ENCODE peak calls at places on chromosomes 3 and 15, in five cellular contexts. One of them, this sample, is unnamed.

GRCh38 chr15:76431936-76432335 is 95.4 kb downstream of the ISL2 start:
- DNase-seq in aorta: no peak
- DNase-seq in Panc1: no peak
- DNase-seq in IMR-90: peak
- DNase-seq in Calu3: no peak
- DNase-seq in this sample: no peak

GRCh38 chr3:52533623-52534280 is at the start of gene NT5DC2:
- DNase-seq in aorta: peak
- DNase-seq in Panc1: no peak
- DNase-seq in IMR-90: peak
- DNase-seq in Calu3: peak
- DNase-seq in this sample: peak

GRCh38 chr15:101255615-101256350 is 3.9 kb upstream of the CHSY1 start:
- DNase-seq in aorta: no peak
- DNase-seq in Panc1: no peak
- DNase-seq in IMR-90: peak
- DNase-seq in Calu3: no peak
- DNase-seq in this sample: no peak

GRCh38 chr15:52136471-52136993 is 24.0 kb upstream of the BCL2L10 start:
- DNase-seq in aorta: no peak
- DNase-seq in Panc1: no peak
- DNase-seq in IMR-90: peak
- DNase-seq in Calu3: no peak
- DNase-seq in this sample: no peak

GRCh38 chr3:179828738-179829137 is 175.9 kb downstream of the USP13 start:
- DNase-seq in aorta: no peak
- DNase-seq in Panc1: no peak
- DNase-seq in IMR-90: no peak
- DNase-seq in Calu3: no peak
- DNase-seq in this sample: no peak

GRCh38 chr15:62957130-62957529 is 85.4 kb upstream of the TPM1 start:
- DNase-seq in aorta: no peak
- DNase-seq in Panc1: no peak
- DNase-seq in IMR-90: peak
- DNase-seq in Calu3: no peak
- DNase-seq in this sample: no peak

GRCh38 chr3:122576174-122576940 is 1.1 kb upstream of the PARP15 start:
- DNase-seq in aorta: no peak
- DNase-seq in Panc1: no peak
- DNase-seq in IMR-90: no peak
- DNase-seq in Calu3: no peak
- DNase-seq in this sample: peak

GRCh38 chr15:41989573-41990242 is 17.4 kb upstream of the EHD4 start:
- DNase-seq in aorta: peak
- DNase-seq in Panc1: peak
- DNase-seq in IMR-90: peak
- DNase-seq in Calu3: peak
- DNase-seq in this sample: peak